ENCODE peak calls at places on chromosomes 4 and X, in nine cellular contexts. P, F, U, L, E, Y, V, T and R are unnamed samples.

GRCh38 chr4:89765966-89766365 is 71.0 kb downstream of the SNCA start:
- DNase-seq in P (peak), F (peak), U (peak), L (peak), E (no peak), Y (peak), V (peak), T (no peak), R (no peak)

GRCh38 chrX:13845721-13846378 is 29.0 kb upstream of the GPM6B start:
- DNase-seq in P (no peak), F (peak), U (peak), L (no peak), E (no peak), Y (peak), V (peak), T (no peak), R (no peak)

GRCh38 chr4:1050486-1051213 is 39.2 kb downstream of the FGFRL1 start:
- DNase-seq in P (no peak), F (no peak), U (peak), L (no peak), E (peak), Y (no peak), V (no peak), T (peak), R (no peak)

GRCh38 chr4:100981447-100982204 is 365.7 kb downstream of the PPP3CA start:
- DNase-seq in P (no peak), F (peak), U (peak), L (peak), E (no peak), Y (peak), V (peak), T (no peak), R (no peak)

GRCh38 chrX:69144854-69145253 is 20.4 kb downstream of the PJA1 start:
- DNase-seq in P (no peak), F (no peak), U (no peak), L (no peak), E (no peak), Y (no peak), V (no peak), T (no peak), R (no peak)

GRCh38 chr4:40916218-40916555 is 166.4 kb downstream of the NSUN7 start:
- DNase-seq in P (peak), F (peak), U (peak), L (peak), E (no peak), Y (peak), V (peak), T (no peak), R (no peak)

GRCh38 chr4:85823295-85823694 is 348.3 kb downstream of the ARHGAP24 start:
- DNase-seq in P (no peak), F (peak), U (no peak), L (peak), E (no peak), Y (peak), V (no peak), T (no peak), R (no peak)

GRCh38 chr4:188412499-188412898 is 273.3 kb downstream of the TRIML1 start:
- DNase-seq in P (no peak), F (no peak), U (no peak), L (no peak), E (no peak), Y (no peak), V (no peak), T (no peak), R (no peak)

GRCh38 chr4:82282875-82283274 is 90.9 kb downstream of the HNRNPD start:
- DNase-seq in P (no peak), F (no peak), U (no peak), L (no peak), E (no peak), Y (no peak), V (no peak), T (no peak), R (no peak)

GRCh38 chr4:73676881-73677323 is 56.7 kb upstream of the RASSF6 start:
- DNase-seq in P (no peak), F (peak), U (peak), L (peak), E (no peak), Y (peak), V (no peak), T (no peak), R (no peak)

GRCh38 chr4:113434247-113434587 is 327.3 kb downstream of the CAMK2D start:
- DNase-seq in P (no peak), F (peak), U (peak), L (peak), E (no peak), Y (peak), V (no peak), T (no peak), R (no peak)

GRCh38 chrX:129823523-129823922 is 20.2 kb downstream of the ZDHHC9 start:
- DNase-seq in P (no peak), F (no peak), U (no peak), L (no peak), E (no peak), Y (no peak), V (no peak), T (no peak), R (no peak)

DNA sequence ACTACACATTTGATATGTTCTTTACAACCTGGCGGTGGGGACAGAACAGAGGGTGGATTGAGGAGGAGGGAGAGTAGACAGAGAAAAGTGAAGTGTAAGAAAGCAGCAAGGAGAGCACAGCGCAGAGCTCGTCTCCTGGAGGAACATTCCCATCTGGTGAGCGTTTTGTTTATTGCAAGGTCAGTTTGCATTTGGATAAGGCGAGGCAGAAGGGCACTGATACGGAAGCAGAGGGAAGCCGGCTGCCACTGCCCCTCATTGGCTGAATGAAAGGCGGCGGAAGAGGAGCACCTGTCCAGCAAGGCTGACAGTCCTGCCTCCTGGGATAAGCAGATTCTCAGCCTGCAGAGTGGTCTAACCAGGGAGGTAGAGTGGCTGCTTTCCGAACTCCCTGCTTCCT is 83.2 kb downstream of the GPR143 start:
- DNase-seq in P (no peak), F (peak), U (peak), L (peak), E (no peak), Y (peak), V (peak), T (no peak), R (no peak)
- TF ChIP-seq CTCF in P (peak), F (no peak), U (peak), L (peak), E (peak), Y (peak), V (peak), T (no peak), R (no peak)

GRCh38 chr4:137819964-137820383 is 287.7 kb upstream of the PCDH18 start:
- DNase-seq in P (peak), F (peak), U (peak), L (peak), E (no peak), Y (peak), V (peak), T (no peak), R (peak)
- TF ChIP-seq CTCF in P (peak), F (peak), U (peak), L (peak), E (peak), Y (peak), V (peak), T (peak), R (peak)

GRCh38 chr4:38179690-38180299 is 219.6 kb downstream of the PTTG2 start:
- DNase-seq in P (peak), F (peak), U (peak), L (peak), E (no peak), Y (peak), V (peak), T (peak), R (peak)
- TF ChIP-seq CTCF in P (peak), F (peak), U (peak), L (peak), E (peak), Y (peak), V (peak), T (peak), R (peak)

DNA sequence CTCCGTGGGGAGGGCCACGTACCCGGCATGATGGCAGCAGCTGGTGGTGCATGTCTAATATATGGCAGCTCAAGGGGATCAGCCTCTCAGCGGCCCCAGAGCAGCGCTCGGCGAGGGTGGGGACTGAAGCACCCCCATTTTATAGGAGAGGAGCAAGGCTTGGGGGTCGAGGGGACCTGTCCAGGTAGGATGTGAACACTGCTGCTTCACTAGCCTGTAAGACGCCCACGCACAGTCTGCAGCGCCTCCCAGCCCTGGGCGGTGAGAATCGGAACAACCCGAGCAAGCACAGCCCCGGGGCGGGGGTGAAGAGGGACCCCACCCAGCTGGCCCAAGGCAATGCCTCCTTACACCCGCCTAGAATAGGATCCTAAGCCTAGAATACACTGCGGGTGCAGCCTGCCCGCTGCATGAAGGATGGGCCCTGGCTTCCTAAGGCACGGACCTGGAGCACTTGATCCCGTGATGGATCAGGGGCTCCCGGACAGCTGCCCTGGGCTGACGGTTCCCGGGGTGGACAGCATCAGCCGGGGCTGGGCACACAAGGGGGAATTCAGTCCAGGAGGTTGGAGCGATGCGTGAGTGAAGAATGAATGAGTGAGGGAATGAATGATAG is 17.6 kb downstream of the ADRA2C start:
- DNase-seq in P (peak), F (no peak), U (no peak), L (no peak), E (no peak), Y (no peak), V (peak), T (no peak), R (no peak)
- TF ChIP-seq CTCF in P (peak), F (peak), U (no peak), L (peak), E (peak), Y (no peak), V (peak), T (no peak), R (peak)

DNA sequence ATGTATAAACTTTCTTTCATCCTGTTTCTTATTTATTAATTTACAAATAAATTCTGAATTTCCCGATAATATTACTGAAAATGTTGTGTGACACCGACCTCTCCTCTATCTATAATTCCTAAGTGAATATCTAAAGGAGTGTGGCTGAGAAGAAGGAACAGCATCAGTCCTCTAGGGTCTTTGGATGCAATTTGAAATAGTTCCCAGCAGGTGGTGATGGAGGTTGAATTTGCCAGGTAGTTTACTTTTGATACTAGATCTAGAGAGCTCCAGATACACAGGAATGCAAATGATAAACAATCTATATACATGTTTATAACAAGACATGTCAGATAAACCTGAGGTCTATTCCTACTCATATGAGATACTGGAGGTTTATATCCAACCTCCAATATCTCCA is 305.4 kb downstream of the PCDH18 start:
- DNase-seq in P (no peak), F (peak), U (peak), L (peak), E (no peak), Y (peak), V (no peak), T (no peak), R (no peak)
- TF ChIP-seq CTCF in P (peak), F (peak), U (peak), L (peak), E (no peak), Y (peak), V (peak), T (no peak), R (no peak)

GRCh38 chrX:38985375-38985774 is 184.1 kb downstream of the MID1IP1 start:
- DNase-seq in P (no peak), F (peak), U (peak), L (peak), E (no peak), Y (peak), V (no peak), T (peak), R (peak)
- TF ChIP-seq CTCF in P (no peak), F (peak), U (no peak), L (peak), E (peak), Y (peak), V (no peak), T (peak), R (peak)

GRCh38 chr4:184282251-184282713 is 64.6 kb upstream of the ENPP6 start:
- DNase-seq in P (no peak), F (no peak), U (no peak), L (no peak), E (no peak), Y (no peak), V (no peak), T (no peak), R (peak)

GRCh38 chr4:184280591-184281071 is 63.0 kb upstream of the ENPP6 start:
- DNase-seq in P (no peak), F (no peak), U (no peak), L (no peak), E (no peak), Y (no peak), V (no peak), T (no peak), R (peak)

GRCh38 chr4:184282895-184283654 is 65.4 kb upstream of the ENPP6 start:
- DNase-seq in P (no peak), F (no peak), U (no peak), L (no peak), E (no peak), Y (no peak), V (no peak), T (no peak), R (peak)

GRCh38 chr4:184280104-184280503 is 62.4 kb upstream of the ENPP6 start:
- DNase-seq in P (no peak), F (no peak), U (no peak), L (no peak), E (no peak), Y (no peak), V (no peak), T (no peak), R (no peak)

GRCh38 chr4:184281231-184282139 is 63.8 kb upstream of the ENPP6 start:
- DNase-seq in P (no peak), F (no peak), U (no peak), L (no peak), E (no peak), Y (no peak), V (no peak), T (no peak), R (peak)
- TF ChIP-seq CTCF in P (no peak), F (no peak), U (no peak), L (no peak), E (no peak), Y (no peak), V (no peak), T (no peak), R (no peak)

GRCh38 chrX:7996414-7996813 is 69.2 kb upstream of the PNPLA4 start:
- DNase-seq in P (peak), F (peak), U (peak), L (peak), E (no peak), Y (peak), V (peak), T (peak), R (peak)
- TF ChIP-seq CTCF in P (peak), F (peak), U (peak), L (peak), E (peak), Y (peak), V (peak), T (peak), R (peak)